ENCODE peak calls at places on chromosomes 7 and 10, in five cellular contexts. W, D, J, N and M are unnamed samples.

GRCh38 chr7:54565432-54565831 is 23.3 kb downstream of the VSTM2A start:
- DNase-seq in N (no peak), J (no peak), W (no peak), D (no peak), M (no peak)

GRCh38 chr10:71820966-71821365 is 30.1 kb downstream of the PSAP start:
- DNase-seq in W (no peak), D (no peak), N (no peak), J (no peak), M (no peak)

GRCh38 chr7:38858281-38858884 is 50.6 kb downstream of the VPS41 start:
- DNase-seq in J (no peak), D (no peak), N (no peak), W (no peak), M (no peak)

GRCh38 chr10:48627984-48628609 is 23.2 kb upstream of the ARHGAP22 start:
- DNase-seq in D (no peak), N (no peak), J (no peak), W (no peak), M (no peak)

GRCh38 chr10:128036746-128037542 is 89.3 kb downstream of the MKI67 start:
- DNase-seq in W (no peak), N (no peak), D (no peak), J (no peak), M (no peak)

GRCh38 chr10:87775766-87776165 is 42.3 kb downstream of the ATAD1 start:
- DNase-seq in W (no peak), N (no peak), D (no peak), J (no peak), M (no peak)

GRCh38 chr7:77933394-77933793 is 134.8 kb downstream of the PHTF2 start:
- DNase-seq in N (no peak), W (no peak), J (no peak), D (no peak), M (no peak)

GRCh38 chr7:42222891-42223290 is 14.1 kb downstream of the GLI3 start:
- DNase-seq in N (no peak), D (no peak), W (no peak), J (no peak), M (no peak)

GRCh38 chr10:14086596-14086995 is 244.1 kb downstream of the FRMD4A start:
- DNase-seq in N (no peak), D (no peak), J (no peak), W (no peak), M (no peak)

GRCh38 chr10:97771055-97771811 is 566 bp downstream of the SFRP5 start:
- DNase-seq in J (no peak), D (no peak), W (no peak), N (no peak), M (no peak)

GRCh38 chr10:11539191-11539868 is 72.1 kb downstream of the USP6NL start:
- DNase-seq in J (no peak), W (no peak), N (no peak), D (no peak), M (no peak)

GRCh38 chr7:77753173-77753572 is 45.1 kb downstream of the TMEM60 start:
- DNase-seq in W (no peak), D (no peak), J (no peak), N (no peak), M (no peak)

GRCh38 chr10:57696641-57697040 is 571.1 kb downstream of the IPMK start:
- DNase-seq in N (peak), W (no peak), D (no peak), J (no peak), M (no peak)

GRCh38 chr7:39504963-39505362 is 61.2 kb upstream of the YAE1 start:
- DNase-seq in J (no peak), N (peak), W (no peak), D (no peak), M (no peak)

GRCh38 chr10:114628106-114628505 is 30.0 kb downstream of the ABLIM1 start:
- DNase-seq in D (no peak), J (no peak), N (no peak), W (no peak), M (no peak)

GRCh38 chr7:68729361-68729760 is 868.9 kb upstream of the AUTS2 start:
- DNase-seq in J (no peak), D (no peak), N (no peak), W (no peak), M (no peak)

GRCh38 chr7:32591938-32592337 is 96.6 kb downstream of the AVL9 start:
- DNase-seq in N (no peak), W (no peak), D (no peak), J (no peak), M (no peak)

GRCh38 chr10:6162589-6163356 is 40.0 kb upstream of the PFKFB3 start:
- DNase-seq in W (no peak), N (no peak), J (no peak), D (no peak), M (no peak)

GRCh38 chr10:22606164-22606614 is 108.2 kb downstream of the PIP4K2A start:
- DNase-seq in D (peak), W (peak), N (no peak), J (no peak), M (peak)

GRCh38 chr10:9311702-9312499 is 1257.4 kb downstream of the GATA3 start:
- DNase-seq in W (no peak), N (no peak), D (no peak), J (no peak), M (no peak)

GRCh38 chr7:45143616-45144015 is 14.0 kb upstream of the RAMP3 start:
- DNase-seq in N (no peak), J (no peak), W (no peak), D (no peak), M (no peak)

GRCh38 chr10:121596668-121597503 is 1.4 kb downstream of the FGFR2 start:
- DNase-seq in D (no peak), J (no peak), N (no peak), W (no peak), M (peak)

GRCh38 chr7:157497367-157497743 is 160.6 kb downstream of the DNAJB6 start:
- DNase-seq in N (no peak), D (no peak), W (no peak), J (no peak), M (no peak)
- H3K4me3 ChIP-seq in N (no peak), D (no peak), W (no peak), J (no peak), M (no peak)

GRCh38 chr7:130273081-130273699 is 6.5 kb downstream of the CPA2 start:
- DNase-seq in W (no peak), J (no peak), N (no peak), D (no peak), M (no peak)

GRCh38 chr7:130270947-130271790 is 4.5 kb downstream of the CPA2 start:
- DNase-seq in J (no peak), N (no peak), W (no peak), D (no peak), M (no peak)

GRCh38 chr7:130274983-130275649 is 8.5 kb downstream of the CPA2 start:
- DNase-seq in N (no peak), J (no peak), D (no peak), W (no peak), M (no peak)

GRCh38 chr7:130273863-130274262 is 7.2 kb downstream of the CPA2 start:
- DNase-seq in D (peak), N (no peak), J (no peak), W (no peak), M (no peak)

GRCh38 chr7:130272456-130273080 is 5.9 kb downstream of the CPA2 start:
- DNase-seq in N (no peak), W (no peak), J (no peak), D (no peak), M (no peak)
- H3K4me3 ChIP-seq in N (no peak), W (no peak), J (peak), D (peak), M (peak)

DNA sequence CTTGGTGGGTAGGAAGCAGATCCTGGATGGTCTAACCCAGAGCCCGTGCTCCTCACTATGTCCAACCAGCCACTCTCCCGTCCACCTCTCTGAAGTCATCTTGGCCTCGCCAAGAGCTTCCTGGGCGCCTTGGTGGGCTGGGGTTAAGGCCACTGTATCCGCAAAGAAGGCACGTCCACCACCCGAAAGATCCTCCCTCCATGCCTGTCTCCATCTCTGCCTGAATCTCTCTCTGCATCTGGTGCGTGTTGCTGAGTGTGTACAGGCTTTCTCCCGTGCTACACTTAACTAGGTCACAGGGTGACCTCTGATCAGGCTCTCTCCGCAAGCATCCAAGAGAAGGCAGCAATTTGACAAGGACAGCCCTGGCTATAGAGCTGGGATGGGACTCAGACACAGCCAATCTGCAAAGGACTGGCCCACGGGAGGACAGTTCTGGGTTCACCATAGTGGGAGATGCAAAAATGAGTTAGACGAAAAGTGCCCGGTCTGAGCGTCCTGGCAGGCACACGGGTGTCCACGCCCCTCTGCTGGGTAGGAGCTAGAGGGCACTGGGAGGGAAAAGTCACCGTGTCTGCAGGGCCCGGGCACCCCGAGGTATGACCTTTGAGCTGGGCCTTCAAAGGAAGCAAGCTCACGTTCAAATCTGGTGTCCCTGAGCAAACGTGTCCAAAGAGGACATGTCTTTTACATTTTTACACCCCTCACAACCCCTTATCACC is 9.4 kb upstream of the RFC2 start:
- DNase-seq in J (no peak), D (no peak), W (no peak), N (no peak), M (no peak)
- H3K4me3 ChIP-seq in J (no peak), D (no peak), W (no peak), N (no peak), M (no peak)

GRCh38 chr7:48038815-48039496 is 3.6 kb downstream of the C7orf57 start:
- DNase-seq in D (no peak), W (no peak), N (no peak), J (no peak), M (no peak)

GRCh38 chr7:48040944-48041664 is 5.8 kb downstream of the C7orf57 start:
- DNase-seq in J (no peak), W (no peak), D (no peak), N (no peak), M (no peak)

GRCh38 chr7:48045205-48045765 is 9.9 kb downstream of the C7orf57 start:
- DNase-seq in J (no peak), W (no peak), D (no peak), N (no peak), M (no peak)

GRCh38 chr7:48042216-48042615 is 6.9 kb downstream of the C7orf57 start:
- DNase-seq in D (no peak), J (no peak), W (no peak), N (no peak), M (no peak)

DNA sequence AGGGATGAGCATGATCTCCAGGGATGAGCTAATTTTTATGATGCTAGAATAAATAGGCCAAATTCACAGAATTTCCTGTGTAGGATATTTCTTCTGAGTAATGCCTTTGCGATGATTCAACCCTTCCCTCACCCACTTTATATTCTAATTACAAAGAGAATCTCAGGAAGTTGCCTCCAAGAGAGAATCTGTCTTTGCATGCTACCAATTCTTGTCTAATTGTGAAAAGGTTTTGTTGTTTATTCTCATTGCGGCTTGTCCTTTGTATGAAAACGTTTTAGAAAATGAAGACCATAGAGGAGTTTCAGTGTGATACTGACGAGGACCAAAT is 6.3 kb downstream of the C7orf57 start:
- DNase-seq in J (no peak), W (no peak), D (no peak), N (peak), M (no peak)
- H3K4me3 ChIP-seq in J (no peak), W (no peak), D (no peak), N (no peak), M (no peak)